ENCODE peak calls at places on chromosome 6, in nine cellular contexts. V, B, A, Q, Y, W, I, L and G are unnamed samples.

GRCh38 chr6:163643866-163644265 is 229.3 kb downstream of the QKI start:
- DNase-seq in W (no peak), L (no peak), B (no peak), V (no peak), I (no peak), A (no peak), Q (no peak), Y (no peak), G (no peak)

GRCh38 chr6:149763866-149764265 is 14.3 kb downstream of the PCMT1 start:
- DNase-seq in V (no peak), A (no peak), B (no peak), W (no peak), I (no peak), Y (no peak), L (no peak), Q (peak), G (no peak)

GRCh38 chr6:35496851-35497570 is at the start of gene TEAD3:
- DNase-seq in Q (peak), A (no peak), Y (peak), B (no peak), V (peak), W (peak), I (peak), L (peak), G (peak)

GRCh38 chr6:148869589-148869988 is 122.8 kb downstream of the UST start:
- DNase-seq in B (no peak), V (no peak), W (no peak), L (no peak), Q (peak), A (peak), Y (no peak), I (no peak), G (no peak)

GRCh38 chr6:51855310-51856082 is 231.9 kb downstream of the PKHD1 start:
- DNase-seq in A (peak), Y (peak), Q (peak), W (no peak), B (no peak), I (no peak), L (no peak), V (peak), G (no peak)

GRCh38 chr6:10725046-10725445 is 2.2 kb downstream of the TMEM14C start:
- DNase-seq in Q (no peak), V (no peak), I (no peak), B (no peak), L (no peak), W (no peak), Y (no peak), A (no peak), G (no peak)

GRCh38 chr6:155883741-155884140 is 428.1 kb upstream of the NOX3 start:
- DNase-seq in V (no peak), L (no peak), Y (no peak), W (no peak), I (no peak), B (no peak), Q (peak), A (peak), G (no peak)

GRCh38 chr6:83199865-83200230 is 6.7 kb downstream of the RWDD2A start:
- DNase-seq in Y (no peak), L (no peak), V (no peak), I (no peak), Q (peak), B (no peak), A (peak), W (no peak), G (no peak)

GRCh38 chr6:142850653-142851434 is 94.1 kb downstream of the HIVEP2 start:
- DNase-seq in I (no peak), Q (peak), V (no peak), A (no peak), L (no peak), W (no peak), B (no peak), Y (no peak), G (no peak)

GRCh38 chr6:144134176-144134575 is 16.1 kb upstream of the STX11 start:
- DNase-seq in I (no peak), W (no peak), Q (peak), L (no peak), Y (no peak), A (no peak), B (no peak), V (no peak), G (no peak)

GRCh38 chr6:120077489-120077888 is 727.9 kb upstream of the MAN1A1 start:
- DNase-seq in I (no peak), L (no peak), A (no peak), W (no peak), V (no peak), Y (peak), B (no peak), Q (peak), G (no peak)

GRCh38 chr6:159252955-159253508 is 83.8 kb downstream of the FNDC1 start:
- DNase-seq in I (no peak), B (no peak), L (no peak), V (peak), Y (no peak), A (peak), Q (peak), W (no peak), G (no peak)

DNA sequence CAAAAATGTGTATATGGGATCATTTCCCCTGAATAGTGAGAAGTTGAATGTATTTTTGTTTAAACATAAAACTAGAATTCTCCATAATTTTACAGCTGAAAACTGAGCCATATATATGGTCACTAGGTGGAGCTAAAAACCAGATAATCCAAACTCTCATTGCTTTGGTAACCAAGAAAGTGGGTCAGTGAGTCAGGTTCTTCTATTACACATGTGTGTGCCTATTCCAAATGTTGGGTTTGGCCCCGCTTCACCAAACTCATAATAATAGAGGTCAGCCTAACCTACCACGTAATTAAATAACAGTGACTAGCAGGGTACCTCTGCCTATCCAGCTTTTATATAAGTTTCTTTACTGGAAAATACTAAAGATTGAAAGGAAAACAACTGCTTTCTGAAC is 19.3 kb upstream of the RNGTT start:
- DNase-seq in V (no peak), I (no peak), Y (no peak), W (no peak), A (peak), B (peak), L (peak), Q (peak), G (no peak)
- TF ChIP-seq CTCF in V (peak), I (peak), Y (peak), W (peak), A (peak), B (peak), L (peak), Q (peak), G (peak)

DNA sequence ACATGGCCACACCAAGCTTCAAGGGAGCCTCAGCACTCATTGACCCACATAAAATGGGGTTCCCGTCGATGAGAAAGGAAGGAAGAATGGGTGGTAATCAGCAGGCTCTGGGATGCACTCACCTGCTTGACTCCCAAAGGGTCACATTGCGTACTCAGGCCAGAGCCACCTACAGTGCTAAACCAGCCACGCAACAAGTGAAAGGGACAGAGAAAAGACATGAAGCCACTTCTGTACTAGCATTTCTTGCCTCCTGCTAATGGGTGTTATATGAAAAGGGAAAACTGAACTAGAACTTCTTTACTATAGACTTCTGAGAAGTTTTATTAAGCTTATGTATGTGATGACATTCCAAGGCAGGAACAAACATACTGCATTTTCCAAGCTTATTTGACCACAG is 95.9 kb upstream of the GCM1 start:
- DNase-seq in V (no peak), Y (no peak), L (no peak), Q (no peak), W (no peak), B (no peak), I (no peak), A (no peak), G (no peak)
- TF ChIP-seq CTCF in V (no peak), Y (no peak), L (no peak), Q (no peak), W (no peak), B (no peak), I (no peak), A (no peak), G (no peak)

DNA sequence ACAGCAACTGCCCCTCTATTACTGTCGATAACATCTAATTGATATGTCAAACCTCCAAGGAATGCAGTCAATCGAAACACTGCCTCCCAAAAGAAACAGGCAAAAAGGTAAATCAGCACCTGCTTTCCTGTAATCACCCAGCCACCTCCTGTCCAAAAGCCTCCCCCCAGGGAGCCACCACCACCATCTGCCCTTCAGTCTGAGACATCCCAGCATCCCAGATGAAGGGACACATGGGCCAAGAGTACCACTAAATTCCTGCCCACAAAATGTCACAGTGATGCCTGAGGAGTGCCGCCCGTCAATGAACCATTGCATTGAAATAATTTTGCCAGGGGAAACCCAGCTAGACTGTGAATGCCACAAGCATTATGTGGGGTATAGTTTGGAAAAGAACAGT is 401.7 kb downstream of the ZFAND3 start:
- DNase-seq in Y (no peak), W (no peak), I (peak), L (no peak), B (no peak), A (no peak), V (no peak), Q (no peak), G (no peak)
- TF ChIP-seq CTCF in Y (no peak), W (no peak), I (no peak), L (no peak), B (no peak), A (no peak), V (no peak), Q (no peak), G (no peak)

DNA sequence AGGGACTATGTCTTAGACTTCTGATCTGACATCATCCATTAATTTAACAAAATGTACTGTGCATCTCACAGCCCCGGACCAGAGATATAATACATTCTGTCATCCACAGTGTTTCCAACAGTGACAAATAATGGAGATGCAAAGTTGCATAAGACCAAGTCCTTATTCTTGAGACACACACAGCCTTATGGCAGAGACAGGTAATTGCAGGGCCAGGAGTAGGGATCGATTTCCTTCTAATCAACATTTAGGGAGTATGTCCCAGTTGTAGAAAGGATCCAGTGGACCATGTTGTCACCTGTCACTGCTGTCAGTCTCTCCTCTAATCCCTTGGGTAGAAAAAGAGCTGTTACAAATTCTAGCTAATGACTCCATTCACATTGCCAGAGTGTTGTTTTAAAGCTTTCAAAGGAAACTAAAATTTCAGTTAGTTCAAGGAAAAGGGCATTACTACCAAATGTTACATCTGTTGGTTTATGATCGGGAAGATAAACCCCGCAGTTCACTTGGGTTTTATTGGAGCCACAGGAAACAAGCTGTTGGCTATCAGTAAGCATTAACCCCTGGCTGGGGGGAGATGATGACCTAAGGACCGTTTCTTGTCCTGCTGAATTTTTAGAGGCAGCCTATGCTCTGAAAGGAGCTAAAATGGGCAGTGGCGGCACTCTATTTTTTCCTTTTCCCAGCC is 111.4 kb upstream of the ATXN1 start:
- DNase-seq in Y (no peak), W (no peak), I (no peak), L (no peak), Q (no peak), A (no peak), B (no peak), V (no peak), G (no peak)
- TF ChIP-seq CTCF in Y (no peak), W (no peak), I (no peak), L (no peak), Q (peak), A (peak), B (no peak), V (no peak), G (peak)

GRCh38 chr6:138692978-138693909 is 80.3 kb upstream of the CCDC28A start:
- DNase-seq in I (peak), A (peak), Q (peak), B (no peak), Y (peak), V (peak), L (peak), W (peak), G (peak)

GRCh38 chr6:138689849-138690248 is 83.7 kb upstream of the CCDC28A start:
- DNase-seq in W (no peak), L (peak), Q (peak), Y (no peak), A (no peak), I (no peak), V (no peak), B (no peak), G (no peak)

GRCh38 chr6:138691595-138692057 is 81.9 kb upstream of the CCDC28A start:
- DNase-seq in V (peak), I (no peak), Q (peak), B (no peak), W (no peak), Y (no peak), A (peak), L (peak), G (no peak)

GRCh38 chr6:138690975-138691594 is 82.5 kb upstream of the CCDC28A start:
- DNase-seq in B (no peak), A (no peak), Y (no peak), W (no peak), I (no peak), L (no peak), V (no peak), Q (no peak), G (no peak)

DNA sequence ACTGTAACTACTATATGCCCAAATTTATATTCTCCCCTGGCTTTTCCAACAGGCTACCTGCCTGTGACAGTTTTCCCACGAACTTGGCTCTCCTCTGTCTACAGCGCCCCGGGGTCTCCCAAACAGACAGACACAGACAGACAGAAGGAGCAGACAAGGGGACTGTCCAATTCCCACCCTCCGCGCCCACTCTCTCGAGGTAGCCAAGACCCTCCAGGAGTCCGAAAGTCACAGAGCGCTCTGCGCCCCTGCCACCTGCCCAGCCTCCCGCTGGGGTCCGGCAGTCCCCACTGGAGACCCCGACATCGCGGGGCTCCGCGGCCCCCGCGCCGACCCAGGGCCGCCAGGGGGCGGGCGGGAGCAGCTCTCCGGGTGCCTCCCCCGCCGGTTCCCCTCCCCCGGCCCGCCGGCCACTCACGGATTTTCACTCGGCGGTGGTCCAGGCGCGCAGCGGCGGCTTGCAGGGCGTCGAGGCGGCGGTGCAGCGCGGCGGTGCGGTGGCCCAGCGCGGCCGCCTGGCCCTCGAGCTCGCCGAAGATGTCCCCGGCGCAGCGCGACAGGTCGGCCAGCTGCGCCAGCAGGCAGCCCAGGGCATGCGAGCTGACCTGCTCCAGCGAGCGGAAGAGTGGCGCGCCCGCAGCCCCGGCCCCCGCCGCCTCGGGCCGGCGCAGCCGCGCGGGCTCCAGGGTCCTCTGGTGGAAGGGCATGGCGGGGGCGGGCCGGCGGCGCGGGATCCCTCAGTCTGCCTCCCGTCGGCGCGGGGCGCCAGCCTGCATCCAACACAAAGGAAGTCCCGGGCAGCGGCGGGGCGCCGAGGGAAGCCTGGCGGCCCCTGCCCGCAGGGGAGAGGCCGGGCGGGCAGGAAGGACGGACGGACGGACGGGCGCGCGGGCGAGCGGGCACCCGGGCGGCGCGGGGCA is 81.3 kb upstream of the CCDC28A start:
- DNase-seq in W (peak), Q (peak), Y (peak), V (peak), I (peak), B (no peak), A (no peak), L (peak), G (peak)
- TF ChIP-seq CTCF in W (peak), Q (peak), Y (peak), V (peak), I (peak), B (peak), A (peak), L (peak), G (peak)

GRCh38 chr6:99603421-99604160 is 3.0 kb upstream of the PRDM13 start:
- DNase-seq in L (no peak), B (no peak), Q (peak), W (peak), V (no peak), Y (peak), I (peak), A (no peak), G (peak)

GRCh38 chr6:99605911-99606669 is 543 bp upstream of the PRDM13 start:
- DNase-seq in V (no peak), W (no peak), I (no peak), Y (no peak), A (no peak), B (no peak), L (no peak), Q (no peak), G (no peak)

GRCh38 chr6:99606670-99607415 is at the start of gene PRDM13:
- DNase-seq in Q (no peak), B (no peak), A (no peak), Y (peak), I (peak), L (no peak), V (no peak), W (no peak), G (no peak)

GRCh38 chr6:99604161-99605073 is 2.2 kb upstream of the PRDM13 start:
- DNase-seq in Q (no peak), Y (peak), I (no peak), L (no peak), W (peak), A (no peak), V (no peak), B (no peak), G (no peak)

DNA sequence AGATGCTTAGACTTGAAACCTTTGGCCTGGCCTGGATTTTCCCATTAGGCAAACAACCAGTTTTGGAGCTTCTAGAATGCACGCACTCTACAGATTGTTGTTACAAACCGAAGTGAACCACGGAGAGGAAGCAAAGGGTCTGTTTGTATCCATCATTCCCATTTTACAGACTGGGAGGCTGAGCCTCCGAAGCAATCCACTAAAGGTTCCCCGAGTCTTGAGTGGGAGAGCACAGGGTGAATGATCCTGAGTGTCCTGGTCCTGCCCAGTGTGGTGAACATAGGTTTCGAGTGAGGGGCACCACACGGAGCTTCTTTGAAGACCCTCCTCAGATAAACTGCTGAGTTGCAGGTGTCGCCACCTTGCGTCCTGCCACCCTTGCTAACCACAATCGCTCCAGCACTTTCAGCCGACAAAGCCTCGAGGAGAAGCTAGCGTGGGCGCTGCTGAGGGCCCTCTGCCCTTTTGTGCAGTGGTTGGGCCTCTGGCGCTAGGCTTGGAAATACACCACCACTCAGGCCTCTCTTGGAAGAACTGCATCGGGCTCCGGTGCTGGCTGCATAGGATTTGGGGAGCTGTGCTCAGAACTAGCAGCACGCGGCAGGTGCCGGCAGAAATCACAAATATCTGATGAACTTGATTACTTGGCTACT is 1.4 kb upstream of the PRDM13 start:
- DNase-seq in Y (no peak), V (no peak), I (no peak), A (no peak), Q (no peak), B (no peak), W (no peak), L (no peak), G (no peak)
- TF ChIP-seq CTCF in Y (no peak), V (no peak), I (no peak), A (no peak), Q (no peak), B (no peak), W (no peak), L (no peak), G (peak)

GRCh38 chr6:166922937-166923336 is 33.4 kb downstream of the RNASET2 start:
- DNase-seq in V (no peak), B (no peak), Q (no peak), A (no peak), L (no peak), Y (no peak), W (no peak), I (no peak), G (peak)
- TF ChIP-seq CTCF in V (no peak), B (no peak), Q (no peak), A (no peak), L (no peak), Y (no peak), W (no peak), I (no peak), G (no peak)

GRCh38 chr6:31708224-31708623 is 1.6 kb downstream of the LY6G6F start:
- DNase-seq in A (no peak), Y (no peak), L (no peak), B (no peak), Q (no peak), W (no peak), V (no peak), I (no peak), G (no peak)
- TF ChIP-seq CTCF in A (no peak), Y (no peak), L (no peak), B (no peak), Q (no peak), W (no peak), V (no peak), I (no peak), G (no peak)

GRCh38 chr6:134195164-134195906 is 122.6 kb downstream of the SGK1 start:
- DNase-seq in I (no peak), A (no peak), V (no peak), W (no peak), B (no peak), Q (peak), Y (no peak), L (no peak), G (no peak)
- TF ChIP-seq CTCF in I (no peak), A (no peak), V (no peak), W (no peak), B (no peak), Q (no peak), Y (no peak), L (no peak), G (no peak)